ENCODE peak calls at places on chromosomes 7 and 10, in nine cellular contexts. Z, W, C, T, P, Y, J, I and M are unnamed samples.

GRCh38 chr7:55526770-55527169 is 45.5 kb downstream of the VOPP1 start:
- DNase-seq in T (peak; percentile 61), Z (no peak), P (no peak), Y (no peak), W (peak; percentile 44), I (peak; percentile 35), C (no peak), J (no peak), M (no peak)

GRCh38 chr10:71268247-71268691 is 50.8 kb upstream of the SLC29A3 start:
- DNase-seq in P (peak; percentile 66), T (no peak), C (no peak), Y (no peak), W (peak; percentile 7), J (no peak), I (no peak), Z (no peak), M (no peak)

GRCh38 chr10:97975598-97975997 is 54.8 kb downstream of the CRTAC1 start:
- DNase-seq in Z (peak; percentile 52), J (no peak), T (no peak), I (no peak), Y (no peak), P (no peak), C (no peak), W (no peak), M (no peak)

GRCh38 chr10:129927351-129928120 is 36.5 kb downstream of the EBF3 start:
- DNase-seq in I (no peak), W (no peak), J (no peak), Y (no peak), C (no peak), P (no peak), Z (no peak), T (no peak), M (no peak)

GRCh38 chr7:76054129-76055120 is 6.5 kb downstream of the MDH2 start:
- DNase-seq in Y (no peak), I (no peak), P (no peak), Z (no peak), W (no peak), T (no peak), J (no peak), C (peak; percentile 8), M (no peak)

GRCh38 chr10:62584216-62584615 is 210.0 kb downstream of the ZNF365 start:
- DNase-seq in W (no peak), Z (no peak), Y (no peak), T (no peak), J (no peak), I (no peak), C (no peak), P (no peak), M (no peak)

GRCh38 chr7:13852281-13852968 is 137.0 kb downstream of the ETV1 start:
- DNase-seq in T (no peak), I (no peak), Y (no peak), Z (no peak), C (no peak), W (no peak), P (no peak), J (no peak), M (no peak)

GRCh38 chr7:112520787-112521186 is 40.0 kb downstream of the LSMEM1 start:
- DNase-seq in W (no peak), Z (no peak), T (no peak), J (no peak), Y (no peak), C (no peak), P (no peak), I (no peak), M (no peak)

GRCh38 chr10:117476716-117477115 is 65.8 kb upstream of the EMX2 start:
- DNase-seq in W (no peak), Y (no peak), P (no peak), T (no peak), J (no peak), I (no peak), Z (no peak), C (no peak), M (no peak)

GRCh38 chr10:11098628-11099027 is 81.0 kb downstream of the CELF2 start:
- DNase-seq in C (no peak), J (no peak), I (no peak), W (no peak), P (no peak), Z (no peak), T (no peak), Y (no peak), M (no peak)

GRCh38 chr7:18873674-18874341 is 243.6 kb downstream of the TWIST1 start:
- DNase-seq in I (no peak), C (no peak), Z (no peak), W (no peak), P (peak; percentile 48), J (no peak), T (no peak), Y (no peak), M (peak; percentile 10)

GRCh38 chr10:50325449-50326188 is 74.3 kb upstream of the ASAH2 start:
- DNase-seq in Y (no peak), J (peak; percentile 13), P (no peak), I (peak; percentile 52), T (no peak), C (no peak), Z (peak; percentile 78), W (peak; percentile 94), M (no peak)

GRCh38 chr7:99631311-99632109 is 14.8 kb downstream of the ZSCAN25 start:
- DNase-seq in P (no peak), T (no peak), W (no peak), I (no peak), Y (no peak), C (no peak), J (no peak), Z (no peak), M (peak; percentile 41)

GRCh38 chr7:30708412-30708811 is 26.2 kb upstream of the CRHR2 start:
- DNase-seq in J (no peak), I (no peak), Z (no peak), W (no peak), Y (no peak), T (no peak), C (no peak), P (no peak), M (no peak)

GRCh38 chr10:80477813-80478212 is 23.7 kb downstream of the TSPAN14 start:
- DNase-seq in I (no peak), Y (no peak), W (no peak), J (no peak), T (no peak), Z (no peak), C (no peak), P (no peak), M (no peak)

GRCh38 chr10:24484771-24485170 is 238.9 kb downstream of the ARHGAP21 start:
- DNase-seq in I (no peak), C (no peak), Z (no peak), P (no peak), J (no peak), Y (no peak), T (no peak), W (no peak), M (no peak)

GRCh38 chr7:8747338-8747737 is 313.9 kb downstream of the NXPH1 start:
- DNase-seq in C (no peak), T (no peak), I (no peak), W (no peak), Y (no peak), Z (no peak), J (no peak), P (no peak), M (no peak)

GRCh38 chr10:131691481-131692090 is 209.2 kb upstream of the PPP2R2D start:
- DNase-seq in I (no peak), Y (no peak), Z (no peak), T (no peak), C (no peak), P (no peak), J (no peak), W (no peak), M (no peak)

GRCh38 chr10:102621418-102622325 is 22.6 kb upstream of the TRIM8 start:
- DNase-seq in I (no peak), P (no peak), Z (no peak), Y (no peak), J (no peak), T (no peak), C (no peak), W (no peak), M (no peak)

GRCh38 chr10:27736396-27736795 is 9.2 kb downstream of the MKX start:
- DNase-seq in I (no peak), J (no peak), W (no peak), Z (no peak), P (no peak), Y (no peak), T (no peak), C (no peak), M (no peak)

GRCh38 chr7:155971180-155971770 is 159.0 kb upstream of the SHH start:
- DNase-seq in C (no peak), I (no peak), Z (peak; percentile 33), W (no peak), J (no peak), P (no peak), T (no peak), Y (no peak), M (no peak)

GRCh38 chr7:104362756-104363155 is 34.4 kb downstream of the LHFPL3 start:
- DNase-seq in Y (no peak), J (no peak), C (no peak), T (no peak), P (no peak), I (no peak), W (no peak), Z (no peak), M (no peak)

GRCh38 chr7:30931927-30932540 is 20.4 kb downstream of the AQP1 start:
- DNase-seq in J (no peak), P (no peak), Z (no peak), W (no peak), C (no peak), T (no peak), Y (peak; percentile 6), I (no peak), M (peak; percentile 1)

GRCh38 chr7:128166603-128167315 is 74.3 kb upstream of the LEP start:
- DNase-seq in J (no peak), Y (peak; percentile 45), W (no peak), T (peak; percentile 23), I (peak; percentile 55), C (no peak), Z (no peak), P (peak; percentile 53), M (no peak)

GRCh38 chr7:128259131-128260056 is 18.3 kb downstream of the LEP start:
- DNase-seq in W (no peak), P (no peak), J (peak; percentile 69), C (no peak), Y (no peak), T (no peak), I (no peak), Z (no peak), M (no peak)